ENCODE peak calls at places on chromosomes 11 and 22, in eight cellular contexts. X is foreskin keratinocyte, O is Peyer's patch, M is thoracic aorta, K is suprapubic skin, A is A549, H is neural crest cell, P is omental fat pad. G is an unnamed sample.

GRCh38 chr11:77174559-77174958 is 46.5 kb downstream of the MYO7A start:
- DNase-seq in X (no peak), O (no peak), M (no peak), K (no peak), A (no peak), H (no peak), P (no peak), G (no peak)

GRCh38 chr11:75558939-75559843 is 2.9 kb upstream of the SERPINH1 start:
- DNase-seq in X (no peak), O (peak), M (no peak), K (no peak), A (no peak), H (no peak), P (no peak), G (peak)

GRCh38 chr22:46990937-46991520 is 228.6 kb downstream of the TBC1D22A start:
- DNase-seq in X (no peak), O (no peak), M (no peak), K (no peak), A (no peak), H (no peak), P (no peak), G (no peak)

GRCh38 chr11:64921384-64921783 is 3.1 kb upstream of the PPP2R5B start:
- DNase-seq in X (no peak), O (no peak), M (no peak), K (peak), A (no peak), H (no peak), P (no peak), G (no peak)

GRCh38 chr11:134120921-134121526 is 52.2 kb downstream of the JAM3 start:
- DNase-seq in X (no peak), O (no peak), M (no peak), K (no peak), A (no peak), H (no peak), P (no peak), G (no peak)

GRCh38 chr11:11662578-11662977 is 40.8 kb upstream of the GALNT18 start:
- DNase-seq in X (no peak), O (no peak), M (no peak), K (no peak), A (no peak), H (no peak), P (no peak), G (no peak)

GRCh38 chr11:80980221-80980620 is 1539.4 kb upstream of the TENM4 start:
- DNase-seq in X (peak), O (no peak), M (no peak), K (no peak), A (peak), H (no peak), P (no peak), G (no peak)

GRCh38 chr11:13928566-13929251 is 33.8 kb upstream of the SPON1 start:
- DNase-seq in X (peak), O (no peak), M (no peak), K (no peak), A (peak), H (no peak), P (no peak), G (peak)

GRCh38 chr22:37169412-37169811 is 18.6 kb downstream of the C1QTNF6 start:
- DNase-seq in X (no peak), O (peak), M (no peak), K (peak), A (no peak), H (no peak), P (no peak), G (peak)

GRCh38 chr11:36088234-36088975 is 144.5 kb downstream of the LDLRAD3 start:
- DNase-seq in X (no peak), O (no peak), M (no peak), K (no peak), A (no peak), H (no peak), P (no peak), G (no peak)

GRCh38 chr11:121391914-121392313 is 60.2 kb upstream of the SORL1 start:
- DNase-seq in X (peak), O (peak), M (no peak), K (no peak), A (peak), H (no peak), P (no peak), G (peak)

GRCh38 chr22:17257578-17257977 is 38.3 kb upstream of the ADA2 start:
- DNase-seq in X (no peak), O (no peak), M (no peak), K (no peak), A (no peak), H (no peak), P (no peak), G (no peak)

GRCh38 chr22:35839811-35840739 is 122.4 kb downstream of the APOL5 start:
- DNase-seq in X (peak), O (peak), M (peak), K (peak), A (peak), H (peak), P (peak), G (peak)

GRCh38 chr11:15897211-15897960 is 459.0 kb downstream of the SOX6 start:
- DNase-seq in X (peak), O (no peak), M (no peak), K (no peak), A (peak), H (no peak), P (no peak), G (no peak)

GRCh38 chr22:28989035-28989464 is 72.6 kb downstream of the C22orf31 start:
- DNase-seq in X (peak), O (no peak), M (no peak), K (no peak), A (no peak), H (no peak), P (no peak), G (no peak)

GRCh38 chr22:23199159-23199558 is 18.9 kb downstream of the BCR start:
- DNase-seq in X (no peak), O (no peak), M (no peak), K (no peak), A (no peak), H (no peak), P (no peak), G (no peak)

GRCh38 chr11:125141686-125142535 is 22.6 kb upstream of the PKNOX2 start:
- DNase-seq in X (no peak), O (peak), M (no peak), K (no peak), A (no peak), H (peak), P (peak), G (peak)

GRCh38 chr11:120168108-120168959 is 30.4 kb upstream of the TRIM29 start:
- DNase-seq in X (no peak), O (no peak), M (no peak), K (no peak), A (no peak), H (no peak), P (no peak), G (no peak)

GRCh38 chr11:94398101-94398500 is 3.1 kb downstream of the GPR83 start:
- DNase-seq in X (no peak), O (no peak), M (no peak), K (no peak), A (no peak), H (no peak), P (no peak), G (no peak)

GRCh38 chr22:19066531-19067271 is 55.5 kb downstream of the DGCR2 start:
- DNase-seq in X (peak), O (no peak), M (no peak), K (peak), A (no peak), H (no peak), P (no peak), G (no peak)

GRCh38 chr11:35804446-35805040 is 139.3 kb upstream of the LDLRAD3 start:
- DNase-seq in X (no peak), O (no peak), M (no peak), K (no peak), A (no peak), H (no peak), P (no peak), G (no peak)

GRCh38 chr11:73308963-73309960 is 1.2 kb downstream of the ARHGEF17 start:
- DNase-seq in X (peak), O (peak), M (peak), K (peak), A (peak), H (peak), P (no peak), G (peak)

GRCh38 chr11:126129681-126130671 is 67.3 kb upstream of the CDON start:
- DNase-seq in X (no peak), O (no peak), M (no peak), K (no peak), A (no peak), H (no peak), P (no peak), G (no peak)

GRCh38 chr11:129249351-129249750 is 57.2 kb upstream of the ARHGAP32 start:
- DNase-seq in X (peak), O (no peak), M (no peak), K (no peak), A (peak), H (no peak), P (no peak), G (no peak)

GRCh38 chr22:22684605-22685561 is 40.5 kb downstream of the GGTLC2 start:
- DNase-seq in X (no peak), O (peak), M (no peak), K (no peak), A (peak), H (no peak), P (no peak), G (peak)

GRCh38 chr22:28112130-28112529 is 193.1 kb upstream of the PITPNB start:
- DNase-seq in X (no peak), O (no peak), M (no peak), K (no peak), A (no peak), H (no peak), P (no peak), G (no peak)

GRCh38 chr11:17649261-17649660 is 70.1 kb upstream of the MYOD1 start:
- DNase-seq in X (no peak), O (no peak), M (no peak), K (no peak), A (no peak), H (no peak), P (no peak), G (no peak)

GRCh38 chr22:45709866-45710265 is 38.2 kb downstream of the ATXN10 start:
- DNase-seq in X (no peak), O (no peak), M (no peak), K (no peak), A (peak), H (no peak), P (no peak), G (no peak)

GRCh38 chr22:37848587-37849088 is 581 bp upstream of the EIF3L start:
- DNase-seq in X (peak), O (no peak), M (no peak), K (no peak), A (peak), H (no peak), P (no peak), G (peak)

GRCh38 chr11:33630936-33631748 is 69.5 kb downstream of the C11orf91 start:
- DNase-seq in X (peak), O (no peak), M (no peak), K (no peak), A (no peak), H (no peak), P (no peak), G (no peak)

GRCh38 chr11:65663634-65664200 is 1.0 kb upstream of the RELA start:
- DNase-seq in X (no peak), O (peak), M (no peak), K (peak), A (no peak), H (no peak), P (no peak), G (peak)

GRCh38 chr11:46352063-46352841 is 5.0 kb downstream of the DGKZ start:
- DNase-seq in X (peak), O (no peak), M (no peak), K (no peak), A (peak), H (peak), P (no peak), G (peak)

GRCh38 chr22:30235687-30236170 is 10.8 kb downstream of the LIF start:
- DNase-seq in X (no peak), O (no peak), M (no peak), K (no peak), A (peak), H (no peak), P (no peak), G (no peak)

GRCh38 chr22:45504703-45505341 is 2.1 kb downstream of the FBLN1 start:
- DNase-seq in X (no peak), O (no peak), M (no peak), K (no peak), A (no peak), H (peak), P (no peak), G (no peak)

GRCh38 chr11:82117339-82117738 is 616.3 kb downstream of the FAM181B start:
- DNase-seq in X (no peak), O (no peak), M (no peak), K (no peak), A (no peak), H (no peak), P (no peak), G (no peak)
- TF ChIP-seq CTCF in X (no peak), O (no peak), M (no peak), K (no peak), A (no peak), H (no peak), P (no peak), G (no peak)

GRCh38 chr11:810040-810567 is 337 bp downstream of the RPLP2 start:
- DNase-seq in X (no peak), O (peak), M (no peak), K (no peak), A (no peak), H (no peak), P (no peak), G (no peak)

GRCh38 chr11:813037-813436 is 3.3 kb downstream of the RPLP2 start:
- DNase-seq in X (no peak), O (no peak), M (no peak), K (no peak), A (no peak), H (no peak), P (no peak), G (no peak)

GRCh38 chr11:812390-812789 is 2.6 kb downstream of the RPLP2 start:
- DNase-seq in X (no peak), O (no peak), M (no peak), K (no peak), A (no peak), H (no peak), P (no peak), G (no peak)

GRCh38 chr11:813440-814096 is 3.8 kb downstream of the RPLP2 start:
- DNase-seq in X (no peak), O (no peak), M (no peak), K (no peak), A (no peak), H (no peak), P (no peak), G (no peak)

GRCh38 chr11:811446-812245 is 1.9 kb downstream of the RPLP2 start:
- DNase-seq in X (no peak), O (no peak), M (no peak), K (no peak), A (no peak), H (no peak), P (no peak), G (no peak)
- TF ChIP-seq CTCF in X (peak), O (no peak), M (no peak), K (no peak), A (no peak), H (no peak), P (no peak), G (no peak)

GRCh38 chr11:9120659-9121350 is 29.4 kb upstream of the SCUBE2 start:
- DNase-seq in X (no peak), O (no peak), M (no peak), K (no peak), A (peak), H (no peak), P (no peak), G (no peak)
- TF ChIP-seq CTCF in X (peak), O (no peak), M (no peak), K (no peak), A (peak), H (peak), P (no peak), G (no peak)

DNA sequence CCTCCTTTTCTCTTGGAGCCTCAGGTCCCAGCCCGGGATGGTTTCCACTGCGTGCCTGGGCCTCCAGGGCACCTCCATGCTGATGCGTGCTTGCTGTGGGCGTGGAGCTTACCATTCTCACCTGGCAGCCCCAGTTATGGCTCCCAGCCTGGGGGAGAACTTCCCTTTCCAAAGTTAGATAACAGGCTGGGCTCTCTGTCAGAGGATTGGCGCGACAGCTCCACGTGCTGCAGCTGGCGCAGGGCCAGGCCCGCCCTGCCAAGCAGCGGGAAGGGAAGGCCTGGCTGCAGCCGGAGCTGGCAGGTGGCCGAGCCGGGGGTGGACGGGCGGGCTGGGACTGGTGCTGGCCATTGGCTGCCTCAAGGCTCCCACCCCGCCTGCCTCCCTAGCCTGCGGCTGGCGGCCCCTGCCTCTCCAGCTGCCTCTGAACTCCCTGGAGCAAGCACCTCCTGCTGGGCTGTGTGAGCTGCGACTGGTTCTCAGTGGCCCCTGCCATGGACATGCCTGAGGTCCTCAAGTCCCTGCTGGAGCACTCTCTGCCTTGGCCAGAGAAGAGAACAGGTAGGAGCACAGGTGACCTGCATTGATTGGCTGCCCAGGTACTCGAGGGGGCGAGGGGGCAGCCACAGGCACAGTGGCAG is 14.6 kb upstream of the TEF start:
- DNase-seq in X (peak), O (peak), M (peak), K (peak), A (peak), H (peak), P (peak), G (peak)
- TF ChIP-seq CTCF in X (peak), O (peak), M (peak), K (no peak), A (no peak), H (no peak), P (no peak), G (no peak)

DNA sequence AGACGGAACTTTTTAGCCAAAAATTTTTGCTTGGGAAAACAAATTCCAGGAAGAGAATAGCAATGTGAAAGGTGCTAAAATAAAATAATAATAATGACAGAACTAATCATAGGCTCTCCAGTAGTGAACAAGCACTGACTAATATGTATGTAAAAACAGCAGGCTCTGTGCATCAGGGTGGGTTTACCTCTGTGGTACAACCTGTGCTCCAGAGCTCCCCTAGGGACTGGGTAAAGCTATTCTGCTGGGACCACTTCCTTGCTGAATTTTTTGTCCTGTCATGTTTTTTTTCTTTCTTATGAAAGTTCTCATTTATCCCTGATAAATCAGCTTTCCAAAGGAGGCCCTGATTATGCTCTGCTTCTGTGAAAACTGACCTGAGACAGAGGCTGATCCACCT is 18.8 kb downstream of the LUZP2 start:
- DNase-seq in X (no peak), O (no peak), M (no peak), K (no peak), A (no peak), H (no peak), P (no peak), G (no peak)
- TF ChIP-seq CTCF in X (no peak), O (no peak), M (no peak), K (no peak), A (no peak), H (no peak), P (no peak), G (no peak)

GRCh38 chr22:50576070-50576469 is 2.2 kb downstream of the CPT1B start:
- DNase-seq in X (peak), O (no peak), M (no peak), K (no peak), A (peak), H (peak), P (no peak), G (no peak)
- TF ChIP-seq CTCF in X (peak), O (peak), M (no peak), K (no peak), A (no peak), H (peak), P (no peak), G (no peak)

GRCh38 chr11:57562596-57562995 is 4.9 kb downstream of the UBE2L6 start:
- DNase-seq in X (peak), O (no peak), M (no peak), K (no peak), A (peak), H (no peak), P (no peak), G (no peak)
- TF ChIP-seq CTCF in X (peak), O (no peak), M (no peak), K (no peak), A (no peak), H (no peak), P (no peak), G (no peak)

G was measured in mucosa of descending colon.